ENCODE peak calls at places on chromosomes 16 and 17, in ten cellular contexts. W, V, R, D, K, B, O, Q, N and I are unnamed samples.

GRCh38 chr16:16045879-16046278 is 96.5 kb downstream of the ABCC1 start:
- DNase-seq in W (no peak), V (no peak), R (no peak), D (no peak), K (peak; percentile 52), B (no peak), O (no peak), Q (peak; percentile 83), N (no peak), I (peak; percentile 49)

GRCh38 chr16:71338193-71338592 is 20.3 kb upstream of the CALB2 start:
- DNase-seq in W (no peak), V (no peak), R (no peak), D (no peak), K (no peak), B (no peak), O (no peak), Q (no peak), N (no peak), I (no peak)

GRCh38 chr17:44077595-44077909 is 7.0 kb downstream of the G6PC3 start:
- DNase-seq in W (no peak), V (no peak), R (peak; percentile 57), D (no peak), K (no peak), B (no peak), O (no peak), Q (peak; percentile 46), N (peak; percentile 45), I (no peak)

GRCh38 chr17:5203178-5203907 is 11.7 kb upstream of the ZNF594 start:
- DNase-seq in W (no peak), V (no peak), R (no peak), D (no peak), K (no peak), B (no peak), O (no peak), Q (no peak), N (no peak), I (no peak)

GRCh38 chr17:26773189-26774188 is 520.4 kb upstream of the WSB1 start:
- DNase-seq in W (no peak), V (no peak), R (peak; percentile 23), D (no peak), K (no peak), B (no peak), O (no peak), Q (no peak), N (peak; percentile 51), I (peak; percentile 44)

GRCh38 chr17:8948462-8948861 is 17.0 kb downstream of the PIK3R5 start:
- DNase-seq in W (no peak), V (no peak), R (no peak), D (no peak), K (no peak), B (no peak), O (no peak), Q (no peak), N (no peak), I (no peak)

GRCh38 chr17:6666077-6666521 is 14.5 kb downstream of the C17orf100 start:
- DNase-seq in W (peak; percentile 71), V (peak; percentile 79), R (peak; percentile 77), D (peak; percentile 76), K (peak; percentile 85), B (peak; percentile 54), O (peak; percentile 89), Q (peak; percentile 95), N (peak; percentile 86), I (peak; percentile 70)

GRCh38 chr16:87484487-87485331 is 8.1 kb downstream of the ZCCHC14 start:
- DNase-seq in W (no peak), V (no peak), R (no peak), D (no peak), K (no peak), B (no peak), O (no peak), Q (no peak), N (no peak), I (no peak)

GRCh38 chr17:17408236-17408794 is 68.5 kb upstream of the MED9 start:
- DNase-seq in W (no peak), V (no peak), R (no peak), D (no peak), K (no peak), B (no peak), O (no peak), Q (no peak), N (no peak), I (no peak)

GRCh38 chr16:77805403-77805802 is 17.0 kb downstream of the VAT1L start:
- DNase-seq in W (peak; percentile 32), V (peak; percentile 42), R (no peak), D (no peak), K (peak; percentile 68), B (peak; percentile 32), O (no peak), Q (no peak), N (no peak), I (peak; percentile 56)

GRCh38 chr16:85206472-85207356 is 94.4 kb upstream of the CIBAR2 start:
- DNase-seq in W (peak; percentile 77), V (peak; percentile 76), R (peak; percentile 75), D (no peak), K (peak; percentile 74), B (peak; percentile 84), O (peak; percentile 95), Q (peak; percentile 71), N (peak; percentile 92), I (peak; percentile 96)

GRCh38 chr17:37756060-37756459 is 11.2 kb upstream of the HNF1B start:
- DNase-seq in W (no peak), V (no peak), R (no peak), D (no peak), K (no peak), B (no peak), O (no peak), Q (no peak), N (no peak), I (no peak)

GRCh38 chr16:55264949-55265348 is 59.1 kb upstream of the IRX6 start:
- DNase-seq in W (no peak), V (no peak), R (no peak), D (no peak), K (no peak), B (no peak), O (no peak), Q (no peak), N (no peak), I (no peak)

GRCh38 chr17:19290047-19290705 is 53.0 kb downstream of the EPN2 start:
- DNase-seq in W (no peak), V (no peak), R (no peak), D (no peak), K (no peak), B (no peak), O (no peak), Q (peak; percentile 65), N (no peak), I (peak; percentile 6)

GRCh38 chr17:21228111-21228510 is 14.2 kb upstream of the TMEM11 start:
- DNase-seq in W (no peak), V (no peak), R (no peak), D (no peak), K (no peak), B (no peak), O (no peak), Q (no peak), N (no peak), I (no peak)

GRCh38 chr17:17236295-17237025 is 508 bp downstream of the FLCN start:
- DNase-seq in W (no peak), V (no peak), R (no peak), D (peak; percentile 43), K (no peak), B (no peak), O (no peak), Q (no peak), N (no peak), I (no peak)

GRCh38 chr16:2038359-2039285 is 9.0 kb downstream of the NTHL1 start:
- DNase-seq in W (no peak), V (no peak), R (no peak), D (no peak), K (peak; percentile 61), B (peak; percentile 66), O (peak; percentile 90), Q (no peak), N (peak; percentile 80), I (peak; percentile 82)
- H3K27ac ChIP-seq in W (peak overlapping the region; percentile 94), V (no peak overlapping the region), R (peak overlapping the region; percentile 94), D (no peak overlapping the region), K (peak overlapping the region; percentile 91), B (peak overlapping the region; percentile 95), O (peak overlapping the region; percentile 90), Q (no peak overlapping the region), N (peak overlapping the region; percentile 53), I (peak overlapping the region; percentile 76)

GRCh38 chr16:11134722-11135121 is 121.3 kb downstream of the SOCS1 start:
- DNase-seq in W (no peak), V (no peak), R (no peak), D (no peak), K (no peak), B (no peak), O (no peak), Q (no peak), N (no peak), I (peak; percentile 73)
- H3K4me1 ChIP-seq in W (peaks cover 29% of the 10 kb centered on the region), V (peaks cover 30% of the 10 kb centered on the region), R (peaks cover 55% of the 10 kb centered on the region), D (peaks cover 10% of the 10 kb centered on the region), K (peaks cover 2% of the 10 kb centered on the region), B (peaks cover 10% of the 10 kb centered on the region), O (peaks cover 47% of the 10 kb centered on the region), Q (peaks cover 14% of the 10 kb centered on the region), N (peaks cover 31% of the 10 kb centered on the region), I (peaks cover 32% of the 10 kb centered on the region)

GRCh38 chr17:57553991-57554825 is 190.9 kb downstream of the CCDC182 start:
- DNase-seq in W (no peak), V (no peak), R (no peak), D (no peak), K (no peak), B (no peak), O (no peak), Q (peak; percentile 87), N (no peak), I (peak; percentile 76)
- H3K4me3 ChIP-seq in W (no peak overlapping the region), V (no peak overlapping the region), R (no peak overlapping the region), D (no peak overlapping the region), K (no peak overlapping the region), B (no peak overlapping the region), O (no peak overlapping the region), Q (no peak overlapping the region), N (no peak overlapping the region), I (no peak overlapping the region)

GRCh38 chr16:56382901-56383355 is 42.4 kb downstream of the AMFR start:
- DNase-seq in W (no peak), V (no peak), R (no peak), D (no peak), K (no peak), B (no peak), O (no peak), Q (no peak), N (no peak), I (no peak)
- H3K27ac ChIP-seq in W (no peak overlapping the region), V (peak overlapping the region; percentile 16), R (no peak overlapping the region), D (no peak overlapping the region), K (no peak overlapping the region), B (no peak overlapping the region), O (no peak overlapping the region), Q (no peak overlapping the region), N (no peak overlapping the region), I (no peak overlapping the region)

DNA sequence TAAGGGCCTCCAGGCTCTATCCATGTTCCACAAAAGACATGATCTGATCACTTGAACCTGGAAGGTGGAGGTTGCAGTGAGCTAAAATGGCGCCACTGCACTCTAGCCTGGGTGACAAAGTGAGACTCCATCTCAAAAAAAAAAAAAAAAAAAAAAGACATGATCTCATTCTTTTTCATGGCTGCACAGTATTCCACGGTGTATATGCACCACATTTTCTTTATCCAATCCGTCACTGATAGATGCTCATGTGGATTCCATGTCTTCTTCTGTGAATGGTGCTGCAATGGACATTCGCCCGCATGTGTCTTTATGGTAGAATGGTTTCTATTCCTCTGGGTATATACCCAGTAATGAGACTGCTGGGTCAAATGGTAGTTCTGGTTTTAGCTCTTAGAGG is 124.4 kb downstream of the ANKRD11 start:
- DNase-seq in W (no peak), V (no peak), R (no peak), D (no peak), K (no peak), B (no peak), O (no peak), Q (no peak), N (no peak), I (no peak)
- H3K4me1 ChIP-seq in W (peaks cover 32% of the 10 kb centered on the region), V (peaks cover 65% of the 10 kb centered on the region), R (peaks cover 71% of the 10 kb centered on the region), D (peaks cover 3% of the 10 kb centered on the region), K (peaks cover 49% of the 10 kb centered on the region), B (peaks cover 41% of the 10 kb centered on the region), O (peaks cover 89% of the 10 kb centered on the region), Q (peaks cover 28% of the 10 kb centered on the region), N (peaks cover 10% of the 10 kb centered on the region), I (peaks cover 49% of the 10 kb centered on the region)